ENCODE peak calls at places on chromosomes 16 and 17, in four cellular contexts. P, O, Q and I are unnamed samples.
A peak's percentile ranks its signal among the peaks of the same experiment; 100 is the strongest.

GRCh38 chr17:7440823-7441174 is 1.5 kb downstream of the FGF11 start:
- DNase-seq in P (peak; percentile 71), O (no peak), Q (no peak), I (no peak)

GRCh38 chr16:3012828-3013420 is at the start of gene CLDN9:
- DNase-seq in O (no peak), P (peak; percentile 75), Q (no peak), I (no peak)

GRCh38 chr17:45256114-45256966 is 5.6 kb downstream of the SPATA32 start:
- DNase-seq in Q (no peak), P (peak; percentile 66), O (no peak), I (no peak)

GRCh38 chr17:57684711-57685498 is 60.2 kb downstream of the CCDC182 start:
- DNase-seq in P (no peak), O (no peak), Q (no peak), I (no peak)

GRCh38 chr16:2233872-2234812 is 2.1 kb upstream of the DNASE1L2 start:
- DNase-seq in O (no peak), Q (no peak), P (no peak), I (no peak)

GRCh38 chr17:13503526-13503925 is 98.2 kb downstream of the HS3ST3A1 start:
- DNase-seq in Q (no peak), O (no peak), P (no peak), I (no peak)

GRCh38 chr17:77377836-77378235 is 237.1 kb downstream of the SEC14L1 start:
- DNase-seq in Q (no peak), O (no peak), P (no peak), I (no peak)

GRCh38 chr16:27273670-27274522 is 5.3 kb upstream of the NSMCE1 start:
- DNase-seq in Q (peak; percentile 53), O (peak; percentile 87), P (no peak), I (no peak)

GRCh38 chr16:88499836-88500251 is 46.8 kb downstream of the ZFPM1 start:
- DNase-seq in O (no peak), P (no peak), Q (no peak), I (no peak)

GRCh38 chr16:2692948-2693651 is 10.8 kb downstream of the KCTD5 start:
- DNase-seq in O (no peak), P (peak; percentile 63), Q (peak; percentile 52), I (no peak)

GRCh38 chr16:82580293-82580900 is 46.4 kb upstream of the CDH13 start:
- DNase-seq in P (peak; percentile 34), O (peak; percentile 10), Q (no peak), I (no peak)

GRCh38 chr17:13426991-13427390 is 174.7 kb downstream of the HS3ST3A1 start:
- DNase-seq in P (no peak), O (no peak), Q (no peak), I (no peak)

GRCh38 chr16:19071811-19072777 is 4.7 kb downstream of the COQ7 start:
- DNase-seq in Q (peak; percentile 56), P (peak; percentile 84), O (peak; percentile 77), I (no peak)

GRCh38 chr17:53336281-53336680 is 486.4 kb upstream of the KIF2B start:
- DNase-seq in O (no peak), Q (no peak), P (no peak), I (no peak)

GRCh38 chr16:56424791-56425438 is 430 bp downstream of the AMFR start:
- DNase-seq in O (no peak), P (peak; percentile 56), Q (no peak), I (peak; percentile 32)

GRCh38 chr16:12235110-12235509 is 258.6 kb downstream of the SNX29 start:
- DNase-seq in Q (no peak), O (no peak), P (no peak), I (no peak)

GRCh38 chr17:61402978-61403845 is 3.6 kb downstream of the TBX2 start:
- DNase-seq in O (no peak), Q (peak; percentile 66), P (peak; percentile 75), I (peak; percentile 79)

GRCh38 chr16:51143166-51143565 is 7.9 kb downstream of the SALL1 start:
- DNase-seq in Q (no peak), O (no peak), P (no peak), I (no peak)

GRCh38 chr16:55982597-55982996 is 107.4 kb upstream of the CES5A start:
- DNase-seq in P (no peak), O (no peak), Q (no peak), I (no peak)

GRCh38 chr17:65774787-65775186 is 213.3 kb upstream of the AXIN2 start:
- DNase-seq in Q (no peak), O (no peak), P (peak; percentile 6), I (no peak)

GRCh38 chr17:57707892-57708291 is 37.2 kb downstream of the CCDC182 start:
- DNase-seq in Q (peak; percentile 10), P (peak; percentile 73), O (no peak), I (no peak)

GRCh38 chr17:77285594-77286390 is 145.0 kb downstream of the SEC14L1 start:
- DNase-seq in O (peak; percentile 89), P (no peak), Q (peak; percentile 89), I (peak; percentile 63)

GRCh38 chr17:12619444-12620199 is 46.1 kb upstream of the MYOCD start:
- DNase-seq in Q (peak; percentile 79), O (peak; percentile 29), P (no peak), I (no peak)

GRCh38 chr17:64245218-64246145 is 17.6 kb downstream of the TEX2 start:
- DNase-seq in Q (peak; percentile 34), O (no peak), P (no peak), I (no peak)

GRCh38 chr16:84761448-84762368 is 58.1 kb upstream of the CRISPLD2 start:
- DNase-seq in P (no peak), Q (peak; percentile 86), O (no peak), I (no peak)

GRCh38 chr16:49348408-49349176 is 25.0 kb upstream of the C16orf78 start:
- DNase-seq in O (peak; percentile 13), Q (no peak), P (peak; percentile 68), I (no peak)

GRCh38 chr16:11155284-11155806 is 100.7 kb downstream of the SOCS1 start:
- DNase-seq in P (no peak), Q (peak; percentile 96), O (no peak), I (no peak)

GRCh38 chr17:8680850-8681174 is 50.3 kb upstream of the MYH10 start:
- DNase-seq in O (no peak), Q (no peak), P (no peak), I (no peak)

GRCh38 chr17:50346313-50347086 is 574 bp downstream of the XYLT2 start:
- DNase-seq in Q (no peak), P (peak; percentile 75), O (no peak), I (no peak)

GRCh38 chr16:21610006-21610544 is 10.7 kb downstream of the METTL9 start:
- DNase-seq in Q (no peak), O (no peak), P (peak; percentile 31), I (no peak)

GRCh38 chr16:75494696-75495601 is at the start of gene CHST6:
- DNase-seq in P (peak; percentile 91), Q (no peak), O (peak; percentile 17), I (no peak)

GRCh38 chr16:70738083-70738977 is 52.5 kb upstream of the MTSS2 start:
- DNase-seq in O (peak; percentile 69), P (peak; percentile 81), Q (peak; percentile 93), I (peak; percentile 62)

GRCh38 chr16:68605746-68606145 is 39.4 kb upstream of the CDH3 start:
- DNase-seq in Q (no peak), O (no peak), P (no peak), I (no peak)

GRCh38 chr16:54165174-54165911 is 121.2 kb downstream of the IRX3 start:
- DNase-seq in P (no peak), O (peak; percentile 25), Q (no peak), I (no peak)

GRCh38 chr17:64002658-64003525 is 4.7 kb downstream of the PRR29 start:
- DNase-seq in Q (no peak), P (no peak), O (no peak), I (no peak)

GRCh38 chr17:72477529-72477928 is 356.7 kb downstream of the SOX9 start:
- DNase-seq in O (no peak), P (no peak), Q (no peak), I (no peak)